ENCODE peak calls at places on chromosomes 16 and 17, in six cellular contexts. D, J, K, Q, S and T are unnamed samples.

GRCh38 chr16:65222049-65222448 is 100.2 kb upstream of the CDH11 start:
- DNase-seq in J (no peak), K (no peak), S (no peak), D (no peak), Q (no peak), T (no peak)

GRCh38 chr16:83354015-83354414 is 453.8 kb upstream of the HSBP1 start:
- DNase-seq in D (no peak), K (no peak), S (no peak), Q (no peak), J (no peak), T (no peak)

GRCh38 chr16:24805484-24805883 is 40.3 kb upstream of the SLC5A11 start:
- DNase-seq in S (no peak), D (no peak), Q (no peak), J (no peak), K (no peak), T (no peak)

GRCh38 chr17:34443832-34444469 is 80.9 kb upstream of the CCL1 start:
- DNase-seq in D (no peak), S (no peak), J (peak; percentile 16), Q (no peak), K (no peak), T (no peak)

GRCh38 chr16:68286153-68287074 is 22.1 kb downstream of the SLC7A6 start:
- DNase-seq in D (no peak), J (no peak), S (peak; percentile 80), Q (no peak), K (no peak), T (no peak)

GRCh38 chr16:26816885-26817571 is 249.7 kb upstream of the C16orf82 start:
- DNase-seq in J (no peak), Q (no peak), K (no peak), S (peak; percentile 92), D (no peak), T (no peak)

GRCh38 chr16:52446076-52446475 is 100.9 kb downstream of the TOX3 start:
- DNase-seq in D (no peak), K (no peak), S (no peak), J (no peak), Q (no peak), T (no peak)

GRCh38 chr17:36066365-36066945 is 2.4 kb downstream of the CCL18 start:
- DNase-seq in J (no peak), K (no peak), D (no peak), Q (no peak), S (peak; percentile 30), T (no peak)

GRCh38 chr16:1532771-1533170 is 695 bp upstream of the TMEM204 start:
- DNase-seq in S (no peak), K (no peak), Q (no peak), D (no peak), J (no peak), T (no peak)

GRCh38 chr17:58630883-58631522 is 60.8 kb downstream of the TEX14 start:
- DNase-seq in J (peak; percentile 53), K (no peak), D (no peak), S (no peak), Q (no peak), T (no peak)

GRCh38 chr17:37742762-37743611 is 1.9 kb downstream of the HNF1B start:
- DNase-seq in S (no peak), K (no peak), D (no peak), Q (no peak), J (peak; percentile 61), T (no peak)

GRCh38 chr16:70478912-70479341 is 24.5 kb downstream of the FCSK start:
- DNase-seq in K (no peak), J (no peak), Q (no peak), D (no peak), S (no peak), T (no peak)

GRCh38 chr17:6421700-6422604 is 13.0 kb downstream of the AIPL1 start:
- DNase-seq in D (peak; percentile 22), S (peak; percentile 67), K (peak; percentile 49), J (peak; percentile 80), Q (no peak), T (no peak)